ENCODE peak calls at places on chromosomes 16 and 17, in eight cellular contexts. E is PC-9; Z is CD8-positive, alpha-beta T cell; F is transverse colon; N is tibial nerve; K is cardiac muscle cell; B is thyroid gland; P is A549. I is an unnamed sample.

GRCh38 chr16:19017179-19017578 is 33.4 kb downstream of the TMC7 start:
- DNase-seq in F (no peak), P (no peak), N (no peak), E (no peak), Z (no peak), K (no peak), B (no peak), I (no peak)

GRCh38 chr16:25051446-25052160 is 36.4 kb upstream of the ARHGAP17 start:
- DNase-seq in B (no peak), F (no peak), E (peak; percentile 23), K (peak; percentile 37), N (no peak), Z (no peak), P (no peak), I (no peak)

GRCh38 chr16:78762222-78762621 is 662.8 kb downstream of the WWOX start:
- DNase-seq in F (no peak), N (no peak), E (no peak), P (no peak), K (no peak), B (peak; percentile 27), Z (no peak), I (no peak)

GRCh38 chr16:87627542-87628245 is 25.4 kb downstream of the JPH3 start:
- DNase-seq in B (no peak), N (no peak), P (no peak), K (no peak), E (no peak), Z (no peak), F (no peak), I (no peak)

GRCh38 chr17:9529033-9529748 is 46.4 kb downstream of the STX8 start:
- DNase-seq in N (no peak), Z (no peak), P (peak; percentile 21), F (no peak), K (peak; percentile 47), E (no peak), B (no peak), I (peak; percentile 28)

GRCh38 chr17:8889458-8890210 is 22.2 kb upstream of the PIK3R6 start:
- DNase-seq in B (no peak), E (no peak), N (no peak), F (no peak), Z (no peak), P (no peak), K (no peak), I (no peak)

GRCh38 chr17:74864866-74865395 is 5.2 kb upstream of the GRIN2C start:
- DNase-seq in K (peak; percentile 72), Z (peak; percentile 84), F (peak; percentile 79), E (peak; percentile 68), B (peak; percentile 76), P (peak; percentile 85), N (peak; percentile 74), I (peak; percentile 63)

GRCh38 chr17:81270279-81270678 is 24.8 kb downstream of the SLC38A10 start:
- DNase-seq in Z (no peak), F (no peak), B (no peak), K (no peak), N (no peak), E (no peak), P (no peak), I (no peak)

GRCh38 chr16:86609115-86609514 is 30.8 kb downstream of the FOXL1 start:
- DNase-seq in Z (no peak), B (no peak), K (peak; percentile 75), N (no peak), F (no peak), E (no peak), P (no peak), I (no peak)

GRCh38 chr17:68057531-68057952 is 22.0 kb downstream of the KPNA2 start:
- DNase-seq in B (no peak), E (peak; percentile 26), P (no peak), Z (peak; percentile 67), F (peak; percentile 35), K (peak; percentile 51), N (no peak), I (no peak)

GRCh38 chr17:80124351-80124981 is 22.5 kb downstream of the EIF4A3 start:
- DNase-seq in B (peak; percentile 35), N (no peak), E (peak; percentile 89), K (peak; percentile 73), F (no peak), Z (no peak), P (peak; percentile 45), I (no peak)

GRCh38 chr17:14084955-14085354 is 15.7 kb downstream of the COX10 start:
- DNase-seq in E (no peak), B (no peak), F (no peak), Z (no peak), K (no peak), N (no peak), P (no peak), I (no peak)

GRCh38 chr17:36221187-36221586 is 10.3 kb downstream of the CCL4L2 start:
- DNase-seq in P (no peak), B (no peak), E (no peak), F (no peak), K (no peak), N (no peak), Z (no peak), I (no peak)

GRCh38 chr17:6661464-6661848 is 9.9 kb downstream of the C17orf100 start:
- DNase-seq in N (no peak), P (no peak), F (no peak), Z (no peak), K (no peak), E (no peak), B (no peak), I (no peak)

GRCh38 chr17:27473748-27474609 is 17.7 kb downstream of the KSR1 start:
- DNase-seq in P (no peak), Z (peak; percentile 54), N (no peak), B (peak; percentile 94), K (peak; percentile 69), F (no peak), E (peak; percentile 17), I (no peak)

GRCh38 chr16:79599256-79599836 is 1.2 kb downstream of the MAF start:
- DNase-seq in Z (no peak), N (no peak), E (no peak), K (peak; percentile 4), P (peak; percentile 16), B (peak; percentile 47), F (no peak), I (no peak)

GRCh38 chr17:51638909-51639308 is 378.6 kb downstream of the UTP18 start:
- DNase-seq in F (no peak), P (no peak), E (no peak), B (peak; percentile 16), N (no peak), Z (no peak), K (no peak), I (no peak)

GRCh38 chr17:51641999-51642398 is 381.7 kb downstream of the UTP18 start:
- DNase-seq in N (no peak), E (no peak), Z (no peak), F (no peak), B (no peak), K (no peak), P (no peak), I (no peak)

GRCh38 chr17:51640108-51640622 is 379.8 kb downstream of the UTP18 start:
- DNase-seq in P (peak; percentile 84), K (no peak), N (no peak), Z (no peak), F (no peak), E (peak; percentile 0), B (no peak), I (peak; percentile 59)

DNA sequence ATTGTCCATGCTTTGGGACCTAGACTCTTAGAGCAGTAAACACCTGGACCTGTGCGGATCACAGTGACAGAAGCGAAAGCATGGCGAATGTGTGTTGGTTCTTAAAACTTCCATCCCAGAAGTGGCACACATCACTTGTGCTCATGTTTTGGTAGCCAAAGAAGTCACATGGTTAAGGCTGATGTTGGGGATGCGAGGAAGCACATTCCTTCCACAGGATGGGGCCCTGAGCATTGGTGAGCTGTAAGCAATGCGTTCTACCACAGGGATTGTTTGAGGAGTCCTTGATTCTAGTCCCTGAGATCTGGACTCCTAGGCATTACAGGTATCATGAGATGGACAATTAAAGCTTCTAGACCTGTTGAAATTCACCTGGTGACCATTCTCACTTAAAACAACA is 375.9 kb downstream of the UTP18 start:
- DNase-seq in B (no peak), P (peak; percentile 18), F (no peak), K (no peak), N (no peak), E (no peak), Z (no peak), I (no peak)
- TF ChIP-seq CTCF in B (no peak), P (no peak), F (no peak), K (no peak), N (no peak), E (no peak), Z (no peak), I (no peak)

GRCh38 chr17:28547623-28548416 is 4.6 kb downstream of the UNC119 start:
- DNase-seq in K (peak; percentile 81), B (peak; percentile 75), Z (peak; percentile 71), N (peak; percentile 53), E (peak; percentile 73), F (peak; percentile 87), P (peak; percentile 95), I (peak; percentile 72)
- H3K27ac ChIP-seq in K (no peak overlapping the region), B (no peak overlapping the region), Z (peak overlapping the region; percentile 39), N (peak overlapping the region; percentile 66), E (no peak overlapping the region), F (peak overlapping the region; percentile 47), P (no peak overlapping the region), I (no peak overlapping the region)

GRCh38 chr17:11797803-11798202 is 199.5 kb downstream of the ZNF18 start:
- DNase-seq in Z (no peak), N (no peak), B (no peak), E (no peak), K (no peak), P (peak; percentile 17), F (no peak), I (no peak)
- TF ChIP-seq CTCF in Z (no peak), N (no peak), B (no peak), E (peak; percentile 40), K (no peak), P (peak; percentile 9), F (no peak), I (no peak)

GRCh38 chr17:28710948-28711722 is 553 bp downstream of the PROCA1 start:
- DNase-seq in K (peak; percentile 95), E (peak; percentile 95), B (peak; percentile 82), N (peak; percentile 84), P (peak; percentile 97), Z (peak; percentile 90), F (peak; percentile 93), I (peak; percentile 89)

GRCh38 chr17:28711723-28712036 is at the start of gene PROCA1:
- DNase-seq in Z (no peak), K (no peak), P (no peak), N (no peak), F (no peak), B (no peak), E (no peak), I (no peak)

GRCh38 chr17:28714281-28714680 is 2.6 kb upstream of the PROCA1 start:
- DNase-seq in K (no peak), N (no peak), E (no peak), F (no peak), P (no peak), Z (no peak), B (no peak), I (no peak)

GRCh38 chr17:28712705-28713415 is 1.2 kb upstream of the PROCA1 start:
- DNase-seq in B (no peak), N (no peak), F (no peak), Z (no peak), E (no peak), P (no peak), K (no peak), I (no peak)

GRCh38 chr17:28712037-28712704 is 483 bp upstream of the PROCA1 start:
- DNase-seq in E (no peak), F (peak; percentile 56), B (no peak), N (peak; percentile 24), P (no peak), K (peak; percentile 51), Z (peak; percentile 74), I (no peak)
- H3K27ac ChIP-seq in E (no peak overlapping the region), F (peak overlapping the region; percentile 92), B (peak overlapping the region; percentile 83), N (peak overlapping the region; percentile 92), P (no peak overlapping the region), K (peak overlapping the region; percentile 61), Z (peak overlapping the region; percentile 76), I (peak overlapping the region; percentile 96)